ENCODE peak calls at places on chromosome 22, in four cellular contexts. G is esophagus squamous epithelium, I is neural progenitor cell, V is fibroblast of lung. D is an unnamed sample.

GRCh38 chr22:17315310-17315709 is 54.0 kb upstream of the CECR2 start:
- DNase-seq in G (no peak), I (no peak), V (no peak), D (no peak)

GRCh38 chr22:45885941-45886395 is 91.0 kb downstream of the WNT7B start:
- DNase-seq in G (no peak), I (no peak), V (no peak), D (no peak)

GRCh38 chr22:19941365-19942070 is at the start of the genes COMT and TXNRD2:
- DNase-seq in G (no peak), I (no peak), V (peak), D (peak)

GRCh38 chr22:40666151-40666848 is 13.0 kb upstream of the MCHR1 start:
- DNase-seq in G (no peak), I (no peak), V (peak), D (no peak)

GRCh38 chr22:20290045-20290392 is 21.9 kb upstream of the RTN4R start:
- DNase-seq in G (no peak), I (no peak), V (no peak), D (no peak)

GRCh38 chr22:23282089-23282501 is 101.8 kb downstream of the BCR start:
- DNase-seq in G (no peak), I (no peak), V (peak), D (peak)

GRCh38 chr22:49205401-49205800 is 622.3 kb downstream of the BRD1 start:
- DNase-seq in G (no peak), I (no peak), V (no peak), D (no peak)

GRCh38 chr22:47322854-47323253 is 560.4 kb downstream of the TBC1D22A start:
- DNase-seq in G (no peak), I (no peak), V (no peak), D (no peak)

GRCh38 chr22:37601540-37602442 is 6.8 kb upstream of the GGA1 start:
- DNase-seq in G (no peak), I (peak), V (peak), D (peak)

GRCh38 chr22:29079218-29079901 is 6.5 kb downstream of the KREMEN1 start:
- DNase-seq in G (no peak), I (no peak), V (peak), D (no peak)

GRCh38 chr22:29081499-29082236 is 8.8 kb downstream of the KREMEN1 start:
- DNase-seq in G (no peak), I (no peak), V (no peak), D (no peak)

GRCh38 chr22:29078869-29079207 is 6.0 kb downstream of the KREMEN1 start:
- DNase-seq in G (no peak), I (no peak), V (no peak), D (no peak)

GRCh38 chr22:29078036-29078868 is 5.4 kb downstream of the KREMEN1 start:
- DNase-seq in G (no peak), I (no peak), V (no peak), D (no peak)

DNA sequence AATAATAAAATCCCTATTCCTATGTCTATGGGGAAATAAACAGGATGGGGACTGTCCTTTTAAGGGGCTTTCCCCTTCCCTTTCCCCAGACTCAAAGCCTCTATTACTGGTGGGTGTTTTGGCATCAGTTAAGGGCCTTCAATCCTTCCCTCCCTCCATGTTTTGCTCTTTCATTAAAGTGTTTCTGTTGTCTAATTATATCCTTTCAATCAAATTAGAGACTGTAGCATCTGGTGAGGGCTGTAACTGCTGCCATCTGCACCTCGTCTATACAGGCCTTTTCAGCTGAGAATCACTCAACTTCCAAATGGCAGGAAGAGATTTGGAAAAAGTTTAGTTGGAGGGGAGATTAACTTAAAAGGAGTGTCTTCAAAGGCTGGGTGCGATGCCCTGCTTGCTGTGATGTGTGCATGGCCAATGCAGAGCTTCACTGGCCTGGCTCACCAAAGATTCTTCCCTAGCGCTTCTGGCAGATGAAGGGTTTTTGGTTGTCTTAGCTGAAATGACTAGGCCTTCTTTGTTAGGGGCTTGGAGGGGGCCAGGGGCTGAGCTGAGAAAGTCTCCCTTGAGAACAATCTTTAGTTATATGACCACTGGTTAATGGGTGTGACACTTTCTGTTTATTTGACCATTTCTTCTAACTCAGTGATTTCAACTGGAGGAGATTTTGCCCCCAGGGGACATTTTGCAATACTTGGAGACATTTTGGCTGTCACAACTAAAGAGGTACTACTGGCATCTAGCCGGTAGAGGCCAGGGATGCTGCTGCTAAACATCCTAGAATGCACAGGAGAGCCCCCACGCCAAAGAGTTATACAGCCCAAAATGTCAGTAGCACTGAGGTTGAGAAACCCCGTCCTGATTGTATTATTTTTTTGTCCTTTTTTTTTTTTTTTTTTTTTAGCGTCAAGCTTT is 7.5 kb downstream of the KREMEN1 start:
- DNase-seq in G (no peak), I (no peak), V (no peak), D (peak)
- H3K4me3 ChIP-seq in G (no peak), I (no peak), V (no peak), D (no peak)

GRCh38 chr22:35564975-35565867 is 24.6 kb downstream of the RASD2 start:
- DNase-seq in G (no peak), I (no peak), V (peak), D (peak)
- TF ChIP-seq CTCF in G (no peak), I (no peak), V (no peak), D (no peak)

GRCh38 chr22:25497269-25497668 is 67.2 kb upstream of the GRK3 start:
- DNase-seq in G (no peak), I (no peak), V (peak), D (peak)

GRCh38 chr22:25494774-25495173 is 69.7 kb upstream of the GRK3 start:
- DNase-seq in G (no peak), I (peak), V (no peak), D (no peak)

GRCh38 chr22:25493794-25494193 is 70.7 kb upstream of the GRK3 start:
- DNase-seq in G (no peak), I (no peak), V (no peak), D (no peak)

GRCh38 chr22:25496396-25497064 is 67.9 kb upstream of the GRK3 start:
- DNase-seq in G (no peak), I (no peak), V (peak), D (peak)

GRCh38 chr22:25495286-25495685 is 69.2 kb upstream of the GRK3 start:
- DNase-seq in G (no peak), I (no peak), V (no peak), D (peak)
- H3K4me3 ChIP-seq in G (no peak), I (no peak), V (no peak), D (no peak)

GRCh38 chr22:26681395-26681821 is 24.0 kb downstream of the MIAT start:
- DNase-seq in G (no peak), I (peak), V (peak), D (peak)
- TF ChIP-seq CTCF in G (no peak), I (no peak), V (no peak), D (no peak)

GRCh38 chr22:50731811-50732624 is 6.0 kb upstream of the ACR start:
- DNase-seq in G (no peak), I (peak), V (peak), D (peak)
- H3K4me3 ChIP-seq in G (no peak), I (no peak), V (no peak), D (peak)

GRCh38 chr22:33747576-33748180 is 172.6 kb downstream of the LARGE1 start:
- DNase-seq in G (no peak), I (no peak), V (no peak), D (no peak)
- TF ChIP-seq CTCF in G (no peak), I (peak), V (no peak), D (no peak)

GRCh38 chr22:44639891-44640617 is 62.0 kb upstream of the PRR5 start:
- DNase-seq in G (no peak), I (no peak), V (no peak), D (no peak)

GRCh38 chr22:44642096-44642644 is 59.8 kb upstream of the PRR5 start:
- DNase-seq in G (no peak), I (no peak), V (no peak), D (no peak)

GRCh38 chr22:44640618-44641155 is 61.3 kb upstream of the PRR5 start:
- DNase-seq in G (no peak), I (no peak), V (no peak), D (no peak)

GRCh38 chr22:44634426-44635321 is 67.3 kb upstream of the PRR5 start:
- DNase-seq in G (no peak), I (no peak), V (no peak), D (no peak)

GRCh38 chr22:44638966-44639739 is 62.9 kb upstream of the PRR5 start:
- DNase-seq in G (no peak), I (no peak), V (no peak), D (no peak)
- H3K4me3 ChIP-seq in G (no peak), I (no peak), V (no peak), D (no peak)

DNA sequence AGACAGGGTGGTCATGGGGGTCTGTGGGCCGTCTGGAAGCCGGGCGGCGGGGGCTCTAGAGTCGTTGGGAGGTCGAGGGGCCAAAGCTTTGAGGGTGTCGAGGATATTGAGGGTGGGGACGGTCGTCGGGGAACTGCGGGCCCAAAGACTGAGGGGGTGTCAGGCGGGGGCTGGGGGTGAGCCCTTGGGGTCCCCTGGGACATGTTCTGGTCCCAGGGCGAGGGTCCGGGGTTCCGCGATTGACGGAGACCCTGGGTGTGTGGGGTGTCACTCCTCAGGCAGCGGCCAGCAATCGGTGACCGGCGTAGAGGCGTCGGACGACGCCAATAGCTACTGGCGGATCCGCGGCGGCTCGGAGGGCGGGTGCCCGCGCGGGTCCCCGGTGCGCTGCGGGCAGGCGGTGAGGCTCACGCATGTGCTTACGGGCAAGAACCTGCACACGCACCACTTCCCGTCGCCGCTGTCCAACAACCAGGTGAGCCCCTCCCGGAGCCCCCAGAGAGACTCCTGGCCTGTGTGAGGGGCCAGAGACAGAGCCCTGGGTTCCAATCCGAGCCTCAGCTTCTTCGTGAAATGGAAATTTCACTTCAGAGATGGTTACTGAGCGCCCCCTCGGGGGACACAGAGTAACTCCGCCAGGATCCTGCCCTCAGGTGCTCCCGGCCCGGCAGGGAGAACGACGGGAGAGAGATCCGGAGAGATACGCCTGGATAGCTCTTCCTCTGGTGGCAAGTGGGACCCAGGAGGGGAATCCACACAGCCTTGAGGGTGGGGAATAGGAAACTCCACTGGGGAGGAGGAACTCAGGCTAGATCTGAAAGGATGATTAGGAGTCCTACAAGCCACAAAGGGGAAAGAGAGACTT is 714 bp downstream of the SDF2L1 start:
- DNase-seq in G (no peak), I (peak), V (peak), D (peak)
- TF ChIP-seq CTCF in G (peak), I (peak), V (peak), D (peak)

D was measured in cardiac fibroblast.